ENCODE peak calls at places on chromosome 5, in seven cellular contexts. V, D, L, B, Y, I and U are unnamed samples.
A peak's percentile ranks its signal among the peaks of the same experiment; 100 is the strongest.

GRCh38 chr5:123047706-123048105 is 11.2 kb upstream of the PPIC start:
- DNase-seq in V (no peak), D (no peak), L (no peak), B (no peak), Y (no peak), I (no peak), U (no peak)

GRCh38 chr5:55134053-55134722 is 25.8 kb upstream of the GPX8 start:
- DNase-seq in V (no peak), D (no peak), L (no peak), B (no peak), Y (no peak), I (no peak), U (no peak)

GRCh38 chr5:23352437-23352836 is 155.0 kb upstream of the PRDM9 start:
- DNase-seq in V (no peak), D (no peak), L (no peak), B (no peak), Y (no peak), I (no peak), U (no peak)

GRCh38 chr5:45171563-45171962 is 362.8 kb downstream of the MRPS30 start:
- DNase-seq in V (no peak), D (no peak), L (no peak), B (no peak), Y (no peak), I (no peak), U (no peak)

GRCh38 chr5:136070486-136071285 is 41.9 kb downstream of the TGFBI start:
- DNase-seq in V (no peak), D (no peak), L (no peak), B (no peak), Y (no peak), I (no peak), U (no peak)

GRCh38 chr5:116424951-116425350 is 149.7 kb downstream of the SEMA6A start:
- DNase-seq in V (no peak), D (no peak), L (no peak), B (no peak), Y (no peak), I (no peak), U (no peak)

GRCh38 chr5:4987431-4987830 is 152.7 kb upstream of the ADAMTS16 start:
- DNase-seq in V (no peak), D (no peak), L (no peak), B (no peak), Y (no peak), I (no peak), U (no peak)

GRCh38 chr5:81302596-81302995 is 1.2 kb downstream of the ZCCHC9 start:
- DNase-seq in V (no peak), D (no peak), L (no peak), B (no peak), Y (no peak), I (no peak), U (no peak)

GRCh38 chr5:160802567-160802966 is 49.4 kb downstream of the ATP10B start:
- DNase-seq in V (no peak), D (no peak), L (no peak), B (no peak), Y (peak; percentile 7), I (no peak), U (no peak)

GRCh38 chr5:74073257-74073656 is 447.3 kb downstream of the ARHGEF28 start:
- DNase-seq in V (no peak), D (no peak), L (no peak), B (no peak), Y (no peak), I (no peak), U (no peak)

GRCh38 chr5:143066556-143067281 is 296.5 kb downstream of the ARHGAP26 start:
- DNase-seq in V (no peak), D (no peak), L (no peak), B (no peak), Y (no peak), I (no peak), U (peak; percentile 62)

GRCh38 chr5:33305530-33305929 is 135.2 kb upstream of the TARS1 start:
- DNase-seq in V (no peak), D (no peak), L (no peak), B (no peak), Y (no peak), I (no peak), U (no peak)

GRCh38 chr5:79924936-79925893 is 65.8 kb downstream of the MTX3 start:
- DNase-seq in V (no peak), D (no peak), L (no peak), B (no peak), Y (peak; percentile 32), I (no peak), U (no peak)

GRCh38 chr5:39203951-39204350 is 15.4 kb downstream of the FYB1 start:
- DNase-seq in V (no peak), D (no peak), L (no peak), B (no peak), Y (no peak), I (no peak), U (no peak)

GRCh38 chr5:654071-654778 is 38.9 kb downstream of the TPPP start:
- DNase-seq in V (no peak), D (no peak), L (no peak), B (no peak), Y (no peak), I (no peak), U (no peak)

GRCh38 chr5:58751222-58751621 is 168.3 kb downstream of the RAB3C start:
- DNase-seq in V (no peak), D (no peak), L (no peak), B (no peak), Y (no peak), I (no peak), U (no peak)

GRCh38 chr5:108884736-108885135 is 137.0 kb downstream of the FER start:
- DNase-seq in V (no peak), D (no peak), L (no peak), B (no peak), Y (no peak), I (no peak), U (no peak)

GRCh38 chr5:179112469-179113142 is 52.4 kb downstream of the ZNF354C start:
- DNase-seq in V (no peak), D (no peak), L (no peak), B (no peak), Y (no peak), I (no peak), U (no peak)

GRCh38 chr5:169160405-169160901 is 140.5 kb downstream of the SLIT3 start:
- DNase-seq in V (no peak), D (no peak), L (no peak), B (no peak), Y (no peak), I (peak; percentile 90), U (no peak)

GRCh38 chr5:80213467-80213866 is 42.4 kb downstream of the SERINC5 start:
- DNase-seq in V (no peak), D (no peak), L (no peak), B (no peak), Y (no peak), I (no peak), U (peak; percentile 57)

GRCh38 chr5:77990020-77990419 is 213.9 kb upstream of the TBCA start:
- DNase-seq in V (no peak), D (no peak), L (no peak), B (no peak), Y (no peak), I (no peak), U (no peak)

GRCh38 chr5:32259033-32259432 is 53.7 kb downstream of the MTMR12 start:
- DNase-seq in V (no peak), D (no peak), L (no peak), B (no peak), Y (no peak), I (peak; percentile 12), U (no peak)

GRCh38 chr5:71788794-71789193 is 69.7 kb downstream of the CARTPT start:
- DNase-seq in V (no peak), D (no peak), L (no peak), B (no peak), Y (no peak), I (no peak), U (no peak)

GRCh38 chr5:3590253-3590966 is 5.2 kb upstream of the IRX1 start:
- DNase-seq in V (no peak), D (no peak), L (no peak), B (no peak), Y (no peak), I (no peak), U (no peak)

GRCh38 chr5:67476531-67476930 is 279.9 kb upstream of the CD180 start:
- DNase-seq in V (no peak), D (no peak), L (no peak), B (no peak), Y (no peak), I (no peak), U (no peak)

GRCh38 chr5:175728316-175728715 is 70.4 kb downstream of the HRH2 start:
- DNase-seq in V (no peak), D (no peak), L (no peak), B (no peak), Y (no peak), I (no peak), U (no peak)

GRCh38 chr5:90293931-90294330 is 115.6 kb downstream of the CETN3 start:
- DNase-seq in V (no peak), D (no peak), L (no peak), B (no peak), Y (no peak), I (peak; percentile 72), U (no peak)

GRCh38 chr5:78797945-78798731 is 149.6 kb upstream of the LHFPL2 start:
- DNase-seq in V (no peak), D (no peak), L (no peak), B (no peak), Y (no peak), I (no peak), U (no peak)

GRCh38 chr5:96327728-96328127 is 105.3 kb downstream of the PCSK1 start:
- DNase-seq in V (no peak), D (no peak), L (no peak), B (no peak), Y (no peak), I (no peak), U (no peak)

GRCh38 chr5:150358261-150359095 is 981 bp downstream of the TCOF1 start:
- DNase-seq in V (no peak), D (peak; percentile 8), L (no peak), B (no peak), Y (no peak), I (peak; percentile 53), U (peak; percentile 13)

GRCh38 chr5:32684261-32684660 is 26.9 kb upstream of the NPR3 start:
- DNase-seq in V (no peak), D (no peak), L (no peak), B (no peak), Y (no peak), I (no peak), U (no peak)

GRCh38 chr5:178793156-178793555 is 62.7 kb upstream of the ZNF354A start:
- DNase-seq in V (no peak), D (peak; percentile 3), L (no peak), B (peak; percentile 44), Y (no peak), I (no peak), U (no peak)

GRCh38 chr5:167593706-167594105 is 697.7 kb upstream of the WWC1 start:
- DNase-seq in V (no peak), D (no peak), L (no peak), B (no peak), Y (no peak), I (no peak), U (no peak)

GRCh38 chr5:7146886-7147285 is 249.1 kb upstream of the ADCY2 start:
- DNase-seq in V (no peak), D (no peak), L (no peak), B (no peak), Y (no peak), I (no peak), U (no peak)

GRCh38 chr5:140926903-140927573 is 939 bp downstream of the PCDHAC1 start:
- DNase-seq in V (no peak), D (no peak), L (peak; percentile 27), B (no peak), Y (no peak), I (no peak), U (no peak)

GRCh38 chr5:162593881-162594280 is 526.3 kb downstream of the GABRG2 start:
- DNase-seq in V (no peak), D (no peak), L (no peak), B (no peak), Y (no peak), I (no peak), U (no peak)

GRCh38 chr5:139677404-139678282 is 29.5 kb downstream of the CXXC5 start:
- DNase-seq in V (no peak), D (no peak), L (no peak), B (peak; percentile 60), Y (no peak), I (no peak), U (no peak)

GRCh38 chr5:122429545-122430327 is 117.7 kb downstream of the SNCAIP start:
- DNase-seq in V (no peak), D (no peak), L (no peak), B (no peak), Y (no peak), I (no peak), U (no peak)